ENCODE peak calls at places on chromosomes 12 and 14, in five cellular contexts. B is H9, P is neuronal stem cell, Q is mesenchymal stem cell, O is trophoblast cell. G is an unnamed sample.

GRCh38 chr12:7645395-7646177 is 20.1 kb downstream of the APOBEC1 start:
- DNase-seq in B (peak; percentile 47), P (no peak), Q (peak; percentile 43), O (peak; percentile 83), G (no peak)

GRCh38 chr12:22529281-22530060 is 14.9 kb downstream of the C2CD5 start:
- DNase-seq in B (no peak), P (no peak), Q (peak; percentile 47), O (peak; percentile 53), G (no peak)

GRCh38 chr14:70999117-70999516 is 91.9 kb downstream of the PCNX1 start:
- DNase-seq in B (no peak), P (no peak), Q (no peak), O (no peak), G (no peak)

GRCh38 chr14:80110721-80111120 is 100.6 kb downstream of the DIO2 start:
- DNase-seq in B (no peak), P (no peak), Q (no peak), O (no peak), G (no peak)

GRCh38 chr14:104240426-104241157 is 102.2 kb downstream of the KIF26A start:
- DNase-seq in B (peak; percentile 32), P (no peak), Q (no peak), O (no peak), G (no peak)

GRCh38 chr12:70854138-70854537 is 66.4 kb downstream of the PTPRR start:
- DNase-seq in B (no peak), P (no peak), Q (no peak), O (no peak), G (no peak)

GRCh38 chr12:54977155-54977554 is 7.4 kb downstream of the TESPA1 start:
- DNase-seq in B (no peak), P (no peak), Q (peak; percentile 17), O (peak; percentile 76), G (no peak)

GRCh38 chr14:96631621-96632362 is 129.6 kb downstream of the PAPOLA start:
- DNase-seq in B (peak; percentile 26), P (no peak), Q (no peak), O (no peak), G (peak; percentile 39)

GRCh38 chr14:101027966-101028365 is 124.4 kb upstream of the RTL1 start:
- DNase-seq in B (no peak), P (no peak), Q (no peak), O (no peak), G (no peak)

GRCh38 chr14:65346895-65347294 is 65.6 kb upstream of the FUT8 start:
- DNase-seq in B (no peak), P (no peak), Q (no peak), O (no peak), G (no peak)

GRCh38 chr14:30251017-30251416 is 307.9 kb upstream of the G2E3 start:
- DNase-seq in B (no peak), P (no peak), Q (no peak), O (no peak), G (no peak)

GRCh38 chr12:80257920-80258319 is 158.6 kb downstream of the OTOGL start:
- DNase-seq in B (no peak), P (no peak), Q (no peak), O (no peak), G (no peak)
- H2BK12ac ChIP-seq in B (no peak overlapping the region), P (no peak overlapping the region), Q (no peak overlapping the region), O (no peak overlapping the region), G (no peak overlapping the region)

DNA sequence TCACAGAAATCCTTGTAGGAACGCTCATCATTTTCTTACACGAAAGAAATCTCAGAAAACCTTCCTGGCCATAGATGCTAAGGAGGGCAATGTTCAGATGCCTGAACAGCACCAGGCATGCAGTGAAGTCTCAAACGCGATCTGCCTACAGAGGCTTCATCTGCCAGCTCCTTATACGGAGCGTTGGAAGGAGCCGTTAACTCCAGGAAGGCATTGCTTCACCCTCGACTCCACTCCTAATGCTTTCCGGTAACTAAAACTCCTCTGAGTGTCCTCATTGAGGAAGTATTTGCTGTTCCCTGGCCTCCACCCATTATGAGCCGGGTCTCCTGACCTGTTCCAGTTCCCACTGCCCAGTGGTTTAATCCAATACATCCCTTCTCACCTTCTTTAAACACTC is 502.7 kb downstream of the BCL11B start:
- DNase-seq in B (no peak), P (no peak), Q (no peak), O (no peak), G (no peak)
- H2BK12ac ChIP-seq in B (no peak overlapping the region), P (no peak overlapping the region), Q (no peak overlapping the region), O (no peak overlapping the region), G (no peak overlapping the region)

GRCh38 chr12:123858176-123858575 is 96.1 kb downstream of the DNAH10 start:
- DNase-seq in B (no peak), P (no peak), Q (no peak), O (no peak), G (no peak)

GRCh38 chr12:123856681-123857080 is 94.6 kb downstream of the DNAH10 start:
- DNase-seq in B (no peak), P (no peak), Q (no peak), O (no peak), G (no peak)

GRCh38 chr12:123859035-123859434 is 96.9 kb downstream of the DNAH10 start:
- DNase-seq in B (peak; percentile 64), P (no peak), Q (no peak), O (no peak), G (peak; percentile 9)

GRCh38 chr12:123861392-123861791 is 99.3 kb downstream of the DNAH10 start:
- DNase-seq in B (no peak), P (no peak), Q (no peak), O (no peak), G (no peak)

DNA sequence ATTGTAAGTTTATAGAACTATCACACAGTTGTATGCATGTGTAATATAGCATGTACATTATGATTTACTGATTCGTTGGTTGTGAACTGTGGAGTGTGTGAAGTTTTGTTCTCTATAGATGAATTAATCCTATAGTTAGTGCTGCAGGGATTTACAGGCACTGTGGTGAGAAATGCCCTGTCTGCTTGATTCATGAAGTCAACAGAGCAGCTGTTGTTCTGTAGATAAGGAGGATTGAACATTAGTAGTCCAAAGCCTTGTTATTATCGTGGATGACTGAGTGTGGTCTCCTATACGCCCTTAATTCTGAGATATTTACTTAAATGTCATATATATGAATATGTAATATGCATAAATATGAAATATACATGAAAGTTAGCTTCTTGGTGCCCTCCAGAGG is 98.3 kb downstream of the DNAH10 start:
- DNase-seq in B (no peak), P (no peak), Q (no peak), O (no peak), G (no peak)
- H2BK12ac ChIP-seq in B (no peak overlapping the region), P (no peak overlapping the region), Q (no peak overlapping the region), O (no peak overlapping the region), G (no peak overlapping the region)

DNA sequence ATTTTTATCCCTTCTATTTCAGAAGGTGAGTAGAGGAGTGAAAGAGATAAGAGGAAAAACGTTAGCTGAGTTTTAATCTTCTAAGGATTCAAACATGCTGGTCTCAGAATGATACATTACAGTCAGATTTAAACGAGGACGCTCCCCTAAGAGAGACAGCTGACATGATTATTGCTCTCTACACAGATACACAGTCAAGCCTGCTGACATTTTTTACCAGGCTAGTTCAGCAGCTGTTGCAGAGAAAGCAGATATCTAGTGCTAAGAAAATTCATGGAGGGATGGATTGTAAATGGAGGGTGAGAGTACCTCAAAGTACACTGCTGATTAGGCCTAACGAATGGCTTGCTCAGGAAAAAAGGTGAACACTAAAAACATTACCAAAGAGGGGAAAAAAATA is 31.9 kb upstream of the SOS2 start:
- DNase-seq in B (no peak), P (no peak), Q (no peak), O (no peak), G (no peak)
- H2BK12ac ChIP-seq in B (no peak overlapping the region), P (no peak overlapping the region), Q (no peak overlapping the region), O (no peak overlapping the region), G (no peak overlapping the region)

GRCh38 chr14:102442241-102443211 is 67.0 kb downstream of the ANKRD9 start:
- DNase-seq in B (no peak), P (no peak), Q (no peak), O (peak; percentile 97), G (no peak)

GRCh38 chr14:102445066-102445465 is 64.5 kb downstream of the ANKRD9 start:
- DNase-seq in B (no peak), P (no peak), Q (no peak), O (no peak), G (no peak)

GRCh38 chr14:102437997-102438922 is 71.3 kb downstream of the ANKRD9 start:
- DNase-seq in B (peak; percentile 92), P (peak; percentile 78), Q (peak; percentile 79), O (peak; percentile 83), G (peak; percentile 94)

GRCh38 chr14:102439556-102439955 is 70.0 kb downstream of the ANKRD9 start:
- DNase-seq in B (no peak), P (no peak), Q (no peak), O (no peak), G (no peak)

DNA sequence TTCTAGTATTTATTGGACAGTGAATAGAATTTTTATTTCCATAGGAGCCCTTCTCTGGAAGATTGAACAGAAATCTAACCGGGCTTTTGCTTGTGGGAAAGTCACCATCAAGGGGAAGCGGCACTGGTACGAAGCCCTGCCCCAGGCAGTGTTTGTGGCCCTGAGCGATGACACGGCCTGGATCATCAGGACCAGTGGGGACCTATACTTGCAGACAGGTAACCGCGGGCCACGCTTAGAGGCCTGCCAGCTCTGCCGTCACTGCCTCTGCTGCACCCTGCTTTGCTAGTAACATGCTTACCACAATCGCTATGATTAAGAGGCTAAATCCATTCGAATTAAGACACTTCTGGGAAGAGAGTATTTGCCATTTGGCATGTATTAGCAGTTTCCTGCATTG is 69.2 kb downstream of the ANKRD9 start:
- DNase-seq in B (no peak), P (no peak), Q (no peak), O (peak; percentile 53), G (no peak)
- H2BK12ac ChIP-seq in B (no peak overlapping the region), P (no peak overlapping the region), Q (no peak overlapping the region), O (no peak overlapping the region), G (no peak overlapping the region)

GRCh38 chr12:51871918-51872688 is 15.8 kb upstream of the ANKRD33 start:
- DNase-seq in B (no peak), P (no peak), Q (no peak), O (no peak), G (no peak)

GRCh38 chr12:51871126-51871525 is 16.8 kb upstream of the ANKRD33 start:
- DNase-seq in B (no peak), P (no peak), Q (no peak), O (no peak), G (no peak)

GRCh38 chr12:51874013-51874412 is 13.9 kb upstream of the ANKRD33 start:
- DNase-seq in B (no peak), P (no peak), Q (no peak), O (no peak), G (no peak)

GRCh38 chr12:51873251-51873994 is 14.5 kb upstream of the ANKRD33 start:
- DNase-seq in B (no peak), P (no peak), Q (no peak), O (no peak), G (no peak)

DNA sequence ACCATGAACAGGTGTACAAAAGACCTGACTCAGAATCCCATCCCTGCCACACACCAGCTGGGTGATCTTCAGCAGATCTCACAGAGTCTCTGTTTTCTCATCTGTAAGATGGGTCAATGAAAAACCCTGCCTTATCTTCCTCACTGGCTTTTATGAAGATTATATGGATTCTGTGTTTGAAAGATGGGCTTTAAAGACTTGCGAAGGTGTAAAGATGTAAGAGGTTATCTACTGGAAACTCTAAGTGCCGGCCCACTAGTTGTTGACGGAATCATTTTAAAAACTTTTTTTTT is 15.3 kb upstream of the ANKRD33 start:
- DNase-seq in B (no peak), P (no peak), Q (no peak), O (no peak), G (no peak)
- H2BK12ac ChIP-seq in B (no peak overlapping the region), P (no peak overlapping the region), Q (no peak overlapping the region), O (no peak overlapping the region), G (no peak overlapping the region)